ENCODE peak calls at places on chromosomes 6 and 20, in five cellular contexts. G is HepG2, D is HCT116, L is K562, Z is H1. A is an unnamed sample.

GRCh38 chr20:52484438-52484837 is 292.9 kb upstream of the ZFP64 start:
- DNase-seq in G (no peak), D (no peak), L (no peak), Z (no peak), A (no peak)

GRCh38 chr20:4726710-4727391 is 5.1 kb downstream of the PRND start:
- DNase-seq in G (no peak), D (no peak), L (no peak), Z (no peak), A (peak)

GRCh38 chr20:1860446-1860845 is 34.8 kb upstream of the SIRPA start:
- DNase-seq in G (no peak), D (no peak), L (no peak), Z (no peak), A (no peak)

GRCh38 chr20:17542993-17543412 is 11.8 kb upstream of the BFSP1 start:
- DNase-seq in G (no peak), D (no peak), L (no peak), Z (no peak), A (no peak)

GRCh38 chr6:110310861-110311446 is 47.2 kb downstream of the METTL24 start:
- DNase-seq in G (no peak), D (no peak), L (no peak), Z (no peak), A (no peak)

GRCh38 chr20:53547664-53548239 is 45.9 kb downstream of the ZNF217 start:
- DNase-seq in G (peak), D (peak), L (peak), Z (peak), A (peak)

GRCh38 chr6:32799740-32800139 is 17.1 kb downstream of the HLA-DOB start:
- DNase-seq in G (no peak), D (no peak), L (no peak), Z (no peak), A (no peak)

GRCh38 chr20:31915491-31916280 is 36.2 kb downstream of the PDRG1 start:
- DNase-seq in G (no peak), D (no peak), L (no peak), Z (no peak), A (no peak)

GRCh38 chr6:146985966-146986365 is 218.3 kb upstream of the STXBP5 start:
- DNase-seq in G (no peak), D (no peak), L (no peak), Z (no peak), A (no peak)

GRCh38 chr6:168196881-168197635 is 118.0 kb upstream of the FRMD1 start:
- DNase-seq in G (no peak), D (no peak), L (no peak), Z (no peak), A (no peak)

GRCh38 chr20:57810511-57811372 is 100.9 kb upstream of the PMEPA1 start:
- DNase-seq in G (peak), D (no peak), L (no peak), Z (no peak), A (no peak)

GRCh38 chr20:17650816-17651760 is 31.0 kb downstream of the RRBP1 start:
- DNase-seq in G (no peak), D (no peak), L (no peak), Z (no peak), A (no peak)

GRCh38 chr6:113586413-113586812 is 270.7 kb upstream of the MARCKS start:
- DNase-seq in G (no peak), D (no peak), L (no peak), Z (no peak), A (no peak)

GRCh38 chr6:117951783-117952182 is 44.7 kb downstream of the SLC35F1 start:
- DNase-seq in G (no peak), D (no peak), L (no peak), Z (peak), A (no peak)

GRCh38 chr20:21377701-21378100 is 19.6 kb downstream of the NKX2-4 start:
- DNase-seq in G (no peak), D (no peak), L (no peak), Z (no peak), A (no peak)

GRCh38 chr20:45036044-45036755 is 64.7 kb downstream of the KCNS1 start:
- DNase-seq in G (peak), D (peak), L (peak), Z (no peak), A (no peak)

GRCh38 chr6:37698264-37699137 is 818 bp upstream of the MDGA1 start:
- DNase-seq in G (no peak), D (peak), L (peak), Z (no peak), A (no peak)

GRCh38 chr6:152271681-152272464 is 365.3 kb downstream of the SYNE1 start:
- DNase-seq in G (no peak), D (no peak), L (no peak), Z (no peak), A (peak)

GRCh38 chr6:109183109-109183508 is 87.8 kb downstream of the CEP57L1 start:
- DNase-seq in G (no peak), D (no peak), L (peak), Z (peak), A (no peak)

GRCh38 chr6:16700202-16700997 is 60.9 kb downstream of the ATXN1 start:
- DNase-seq in G (no peak), D (no peak), L (no peak), Z (no peak), A (no peak)

GRCh38 chr6:134853111-134854055 is 96.5 kb downstream of the ALDH8A1 start:
- DNase-seq in G (peak), D (peak), L (no peak), Z (no peak), A (no peak)

GRCh38 chr20:23125625-23126191 is 39.6 kb upstream of the CD93 start:
- DNase-seq in G (no peak), D (no peak), L (peak), Z (no peak), A (no peak)

GRCh38 chr20:19498756-19499155 is 259.3 kb upstream of the RIN2 start:
- DNase-seq in G (no peak), D (no peak), L (no peak), Z (no peak), A (no peak)

GRCh38 chr6:127376685-127377084 is 33.3 kb upstream of the ECHDC1 start:
- DNase-seq in G (no peak), D (no peak), L (no peak), Z (no peak), A (no peak)

GRCh38 chr6:73624896-73625295 is 28.9 kb downstream of the SLC17A5 start:
- DNase-seq in G (no peak), D (no peak), L (no peak), Z (no peak), A (no peak)

GRCh38 chr6:21240709-21241108 is 352.8 kb upstream of the SOX4 start:
- DNase-seq in G (peak), D (no peak), L (no peak), Z (no peak), A (no peak)

GRCh38 chr6:39980839-39981580 is 46.7 kb upstream of the MOCS1 start:
- DNase-seq in G (peak), D (peak), L (peak), Z (peak), A (no peak)

DNA sequence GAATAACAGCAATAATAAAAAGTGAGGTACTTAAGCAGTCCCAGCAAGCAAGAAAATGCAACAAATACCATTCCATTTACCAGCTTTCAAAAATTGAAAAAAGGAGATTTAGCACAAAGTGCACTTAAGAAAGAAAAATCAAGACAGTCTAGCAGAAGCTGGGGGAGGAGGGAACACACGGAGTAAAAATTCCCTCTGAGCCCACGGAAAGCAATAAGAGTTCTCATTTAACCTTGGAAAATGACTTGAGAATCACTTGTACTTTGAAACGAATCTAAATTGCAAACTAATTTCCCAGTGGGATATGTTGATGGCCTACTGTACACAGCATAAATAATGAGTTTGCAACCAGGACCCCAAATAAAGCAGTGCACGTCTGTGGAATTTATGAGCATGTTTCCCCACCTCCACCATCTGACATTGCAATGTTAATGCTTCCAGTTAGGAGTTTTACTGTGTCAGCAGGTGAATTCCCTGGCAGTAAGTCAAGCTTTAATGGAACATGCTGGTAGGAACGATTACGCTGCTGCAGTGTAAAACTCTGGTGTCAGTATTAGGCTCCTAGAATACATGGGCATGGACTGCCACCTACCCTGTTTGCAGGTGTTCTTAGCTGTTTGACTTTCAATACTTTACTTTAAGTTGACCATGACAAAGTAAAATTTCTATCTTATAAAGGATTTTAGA is 386.8 kb downstream of the HDGFL1 start:
- DNase-seq in G (no peak), D (no peak), L (no peak), Z (no peak), A (no peak)
- TF ChIP-seq SRF in G (no peak), D (no peak), L (no peak), Z (no peak), A (no peak)

DNA sequence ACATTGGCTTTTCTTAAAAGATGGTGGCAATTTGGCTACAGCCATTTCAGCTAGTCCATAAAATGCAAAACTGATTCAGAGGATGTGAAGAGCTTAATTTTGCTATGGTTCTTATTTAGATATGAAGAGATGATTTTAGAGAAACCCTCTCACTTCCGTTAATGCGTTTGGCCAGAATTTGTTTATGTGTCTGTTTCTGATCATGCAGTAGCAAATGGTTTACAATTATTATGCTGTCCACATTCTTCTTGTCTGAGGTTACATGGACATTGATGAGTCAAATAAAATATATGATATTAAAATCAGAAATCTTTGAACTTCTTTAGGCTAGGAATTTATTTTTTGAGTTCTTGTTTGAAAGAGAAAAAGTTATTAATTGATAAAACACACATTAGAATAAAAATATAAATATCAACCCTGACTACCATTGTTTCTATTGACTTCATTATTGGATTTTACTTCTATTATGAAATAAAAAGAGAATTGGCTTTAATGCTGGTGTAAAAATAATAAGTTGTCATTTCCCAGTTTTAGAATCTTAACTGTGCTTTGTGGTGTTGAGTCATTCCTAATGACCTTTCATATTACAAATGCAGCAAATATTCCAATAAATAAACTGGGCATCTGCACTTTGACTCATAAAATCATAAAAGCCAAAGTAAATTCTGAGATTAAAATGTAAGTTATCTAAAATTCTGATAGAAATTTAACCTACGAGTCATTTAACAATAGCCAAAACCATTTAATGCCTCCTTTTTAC is 1286.0 kb upstream of the GJE1 start:
- DNase-seq in G (no peak), D (no peak), L (no peak), Z (no peak), A (no peak)
- TF ChIP-seq SRF in G (no peak), D (no peak), L (no peak), Z (no peak), A (no peak)

GRCh38 chr6:422423-423061 is 31.0 kb downstream of the IRF4 start:
- DNase-seq in G (peak), D (no peak), L (no peak), Z (no peak), A (no peak)
- TF ChIP-seq SRF in G (no peak), D (no peak), L (no peak), Z (no peak), A (no peak)

DNA sequence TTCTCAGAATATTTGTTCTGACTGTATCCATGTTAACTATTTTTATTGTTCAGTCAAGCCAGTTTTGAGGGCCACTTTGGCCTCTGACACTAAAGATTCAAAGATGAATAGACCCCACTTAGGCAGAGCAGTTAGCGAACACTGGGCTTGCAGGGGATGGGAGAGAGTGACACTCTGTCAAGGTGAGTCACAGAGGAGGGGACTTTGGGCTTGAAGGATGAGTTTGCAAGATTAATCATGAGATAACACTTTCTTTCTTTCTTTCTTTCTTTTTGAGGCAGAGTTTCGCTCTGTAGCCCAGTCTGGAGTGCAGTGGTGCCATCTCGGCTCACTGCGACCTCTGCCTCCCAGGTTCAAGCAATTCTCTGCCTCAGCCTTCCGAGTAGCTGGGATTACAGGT is 46.4 kb downstream of the SPATA2 start:
- DNase-seq in G (no peak), D (no peak), L (peak), Z (no peak), A (no peak)
- TF ChIP-seq SRF in G (no peak), D (no peak), L (no peak), Z (no peak), A (no peak)

DNA sequence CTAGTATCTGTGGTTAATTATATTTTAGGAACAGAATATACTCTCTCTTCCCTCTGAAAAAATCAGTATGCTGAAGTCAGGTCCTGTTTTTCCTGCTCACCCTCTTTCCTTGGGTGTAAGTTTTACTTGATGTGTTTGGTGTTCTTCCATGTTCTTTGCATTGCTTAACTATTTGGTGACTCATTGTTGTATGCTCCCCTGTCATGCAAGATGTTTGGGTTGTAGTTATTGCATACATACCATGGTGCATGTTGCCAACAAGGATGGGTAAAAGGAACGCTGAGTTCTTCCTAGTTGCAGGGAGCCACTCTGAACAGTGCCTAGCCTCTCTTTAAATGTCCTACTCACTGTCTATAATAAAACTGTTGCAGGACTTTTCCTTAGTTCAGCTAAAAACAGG is 207.9 kb upstream of the LAMP5 start:
- DNase-seq in G (peak), D (no peak), L (no peak), Z (no peak), A (no peak)
- TF ChIP-seq SRF in G (no peak), D (no peak), L (no peak), Z (no peak), A (no peak)

GRCh38 chr20:63697868-63698545 is 1.6 kb downstream of the TNFRSF6B start:
- DNase-seq in G (no peak), D (no peak), L (no peak), Z (no peak), A (no peak)

GRCh38 chr20:63697357-63697867 is 960 bp downstream of the TNFRSF6B start:
- DNase-seq in G (no peak), D (no peak), L (no peak), Z (no peak), A (no peak)

GRCh38 chr20:63700199-63701050 is 4.0 kb downstream of the TNFRSF6B start:
- DNase-seq in G (no peak), D (no peak), L (no peak), Z (no peak), A (no peak)

GRCh38 chr20:63699466-63700198 is 3.2 kb downstream of the TNFRSF6B start:
- DNase-seq in G (no peak), D (no peak), L (peak), Z (no peak), A (no peak)

GRCh38 chr20:63698739-63699465 is 2.5 kb downstream of the TNFRSF6B start:
- DNase-seq in G (no peak), D (peak), L (peak), Z (no peak), A (peak)
- TF ChIP-seq SRF in G (no peak), D (no peak), L (no peak), Z (no peak), A (no peak)

GRCh38 chr20:50838707-50839385 is 44.0 kb downstream of the BCAS4 start:
- DNase-seq in G (no peak), D (no peak), L (no peak), Z (no peak), A (no peak)
- TF ChIP-seq SRF in G (no peak), D (no peak), L (no peak), Z (no peak), A (no peak)

DNA sequence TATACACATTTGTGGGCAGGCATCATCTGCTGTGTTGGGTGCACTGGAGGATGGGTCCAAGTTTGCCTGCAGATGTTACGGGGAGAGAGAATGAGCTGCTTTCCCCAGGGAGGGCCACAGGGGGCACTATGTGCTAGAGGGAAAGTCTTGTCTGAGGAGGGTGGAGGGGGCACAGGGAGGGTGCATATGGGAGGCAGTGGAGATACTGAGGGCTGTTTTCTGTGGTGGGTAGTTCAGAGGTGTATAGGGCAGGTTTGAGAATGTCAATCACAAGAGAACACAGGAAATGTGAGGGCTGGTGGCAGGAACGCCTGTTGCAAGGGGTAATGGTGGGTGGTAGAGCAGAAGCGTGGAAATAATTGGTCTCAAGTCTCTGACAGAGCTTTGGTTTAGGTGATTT is 7.7 kb upstream of the PTPRA start:
- DNase-seq in G (no peak), D (no peak), L (peak), Z (no peak), A (no peak)
- TF ChIP-seq SRF in G (no peak), D (no peak), L (no peak), Z (no peak), A (no peak)

DNA sequence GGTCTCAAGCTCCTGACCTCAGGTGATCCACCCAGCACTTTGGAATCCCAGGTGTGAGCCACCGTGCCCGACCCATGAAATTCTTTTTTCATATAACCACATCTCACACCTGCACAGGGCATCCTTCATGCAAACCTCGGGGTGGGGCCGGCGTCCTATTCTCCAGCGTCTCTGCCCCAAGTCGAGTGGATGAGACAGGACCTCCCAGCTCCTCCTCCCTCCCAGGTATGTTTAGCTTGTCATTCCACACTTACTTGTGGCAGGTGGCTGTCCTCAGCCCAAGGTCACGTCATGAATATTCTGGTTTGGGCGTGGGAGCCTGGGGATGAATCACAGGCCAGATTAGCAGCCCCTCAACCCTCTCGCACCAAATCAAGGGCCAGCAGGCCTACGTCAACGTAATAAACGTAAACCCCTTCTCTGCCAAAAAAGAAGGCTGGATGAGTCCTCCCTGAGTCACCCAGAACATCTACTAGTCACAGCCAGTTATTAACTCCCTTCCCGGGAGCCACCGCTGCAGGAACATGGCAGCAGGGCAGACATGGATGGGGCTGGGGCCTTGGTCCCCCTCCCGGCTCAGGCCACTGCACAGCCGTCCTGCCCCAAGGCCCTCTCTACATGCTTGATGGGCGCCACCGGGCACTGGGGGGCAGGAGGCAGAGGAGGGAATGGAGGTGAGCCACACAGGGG is 91.7 kb downstream of the YTHDF1 start:
- DNase-seq in G (no peak), D (no peak), L (no peak), Z (no peak), A (no peak)
- TF ChIP-seq SRF in G (no peak), D (no peak), L (no peak), Z (no peak), A (no peak)

DNA sequence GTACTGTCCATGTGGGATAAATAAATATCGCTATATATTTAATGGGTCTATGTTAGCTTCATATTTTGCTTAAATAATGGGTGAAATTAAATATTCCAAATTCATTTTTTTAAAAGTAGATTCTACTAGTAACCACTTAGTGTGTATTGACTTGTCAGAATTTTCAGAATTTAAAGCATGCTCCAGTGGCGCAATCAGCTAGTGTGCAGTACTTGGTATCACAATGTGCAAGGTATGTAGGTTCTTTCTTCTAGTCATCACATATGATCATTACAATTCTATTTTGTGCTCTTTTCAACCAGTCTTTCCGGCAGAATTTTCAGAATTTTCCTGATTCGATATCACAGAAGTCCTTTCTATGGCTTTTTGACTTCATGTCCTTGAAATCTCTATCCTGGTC is 32.6 kb downstream of the PDE7B start:
- DNase-seq in G (no peak), D (no peak), L (no peak), Z (no peak), A (no peak)
- TF ChIP-seq SRF in G (no peak), D (no peak), L (no peak), Z (no peak), A (no peak)